ENCODE peak calls at places on chromosome 7, in seven cellular contexts. F is IMR-90, Q is lower lobe of right lung, V is OCI-LY7, N is Peyer's patch, W is cardiac muscle cell, A is astrocyte. B is an unnamed sample. For H3K4me1, the result is how much of the 10 kb centered on the place peaks cover.

GRCh38 chr7:2403014-2403717 is at the start of gene CHST12:
- DNase-seq in F (peak), Q (peak), V (peak), N (peak), W (peak), A (peak), B (peak)

GRCh38 chr7:71332226-71332625 is 200.3 kb downstream of the GALNT17 start:
- DNase-seq in F (no peak), Q (no peak), V (no peak), N (no peak), W (no peak), A (no peak), B (no peak)

GRCh38 chr7:158957921-158958471 is 101.6 kb downstream of the DYNC2I1 start:
- DNase-seq in F (no peak), Q (peak), V (no peak), N (peak), W (no peak), A (no peak), B (peak)

GRCh38 chr7:98671733-98672331 is 54.7 kb downstream of the NPTX2 start:
- DNase-seq in F (no peak), Q (no peak), V (no peak), N (no peak), W (no peak), A (no peak), B (no peak)

GRCh38 chr7:103915958-103916357 is 73.5 kb downstream of the RELN start:
- DNase-seq in F (peak), Q (no peak), V (no peak), N (no peak), W (no peak), A (peak), B (no peak)

GRCh38 chr7:158585721-158586498 is 1.7 kb downstream of the PTPRN2 start:
- DNase-seq in F (no peak), Q (no peak), V (no peak), N (no peak), W (no peak), A (no peak), B (peak)

GRCh38 chr7:80711521-80711920 is 73.1 kb downstream of the CD36 start:
- DNase-seq in F (peak), Q (no peak), V (no peak), N (no peak), W (peak), A (peak), B (no peak)

GRCh38 chr7:88431861-88432260 is 125.2 kb upstream of the STEAP4 start:
- DNase-seq in F (no peak), Q (no peak), V (no peak), N (no peak), W (no peak), A (no peak), B (no peak)

GRCh38 chr7:127512587-127512986 is 72.8 kb downstream of the GCC1 start:
- DNase-seq in F (no peak), Q (no peak), V (no peak), N (no peak), W (no peak), A (no peak), B (no peak)

GRCh38 chr7:92916751-92917369 is 80.5 kb upstream of the CDK6 start:
- DNase-seq in F (peak), Q (no peak), V (no peak), N (no peak), W (peak), A (peak), B (no peak)

GRCh38 chr7:15228891-15229290 is 326.3 kb upstream of the DGKB start:
- DNase-seq in F (no peak), Q (no peak), V (no peak), N (no peak), W (no peak), A (no peak), B (no peak)

GRCh38 chr7:5870311-5870710 is 10.3 kb upstream of the OCM start:
- DNase-seq in F (no peak), Q (no peak), V (no peak), N (no peak), W (no peak), A (no peak), B (no peak)

GRCh38 chr7:151506901-151507382 is 12.8 kb downstream of the RHEB start:
- DNase-seq in F (no peak), Q (no peak), V (no peak), N (no peak), W (no peak), A (no peak), B (no peak)
- TF ChIP-seq CTCF in F (no peak), Q (no peak), V (peak), N (no peak), W (no peak), A (peak), B (no peak)

GRCh38 chr7:94412762-94413322 is 18.1 kb downstream of the COL1A2 start:
- DNase-seq in F (no peak), Q (no peak), V (no peak), N (no peak), W (peak), A (no peak), B (no peak)

GRCh38 chr7:94405506-94405905 is 10.8 kb downstream of the COL1A2 start:
- DNase-seq in F (no peak), Q (no peak), V (no peak), N (no peak), W (peak), A (no peak), B (no peak)

GRCh38 chr7:94414481-94414880 is 19.8 kb downstream of the COL1A2 start:
- DNase-seq in F (peak), Q (no peak), V (no peak), N (no peak), W (no peak), A (peak), B (no peak)

GRCh38 chr7:94409561-94409960 is 14.9 kb downstream of the COL1A2 start:
- DNase-seq in F (no peak), Q (no peak), V (no peak), N (no peak), W (no peak), A (no peak), B (no peak)

DNA sequence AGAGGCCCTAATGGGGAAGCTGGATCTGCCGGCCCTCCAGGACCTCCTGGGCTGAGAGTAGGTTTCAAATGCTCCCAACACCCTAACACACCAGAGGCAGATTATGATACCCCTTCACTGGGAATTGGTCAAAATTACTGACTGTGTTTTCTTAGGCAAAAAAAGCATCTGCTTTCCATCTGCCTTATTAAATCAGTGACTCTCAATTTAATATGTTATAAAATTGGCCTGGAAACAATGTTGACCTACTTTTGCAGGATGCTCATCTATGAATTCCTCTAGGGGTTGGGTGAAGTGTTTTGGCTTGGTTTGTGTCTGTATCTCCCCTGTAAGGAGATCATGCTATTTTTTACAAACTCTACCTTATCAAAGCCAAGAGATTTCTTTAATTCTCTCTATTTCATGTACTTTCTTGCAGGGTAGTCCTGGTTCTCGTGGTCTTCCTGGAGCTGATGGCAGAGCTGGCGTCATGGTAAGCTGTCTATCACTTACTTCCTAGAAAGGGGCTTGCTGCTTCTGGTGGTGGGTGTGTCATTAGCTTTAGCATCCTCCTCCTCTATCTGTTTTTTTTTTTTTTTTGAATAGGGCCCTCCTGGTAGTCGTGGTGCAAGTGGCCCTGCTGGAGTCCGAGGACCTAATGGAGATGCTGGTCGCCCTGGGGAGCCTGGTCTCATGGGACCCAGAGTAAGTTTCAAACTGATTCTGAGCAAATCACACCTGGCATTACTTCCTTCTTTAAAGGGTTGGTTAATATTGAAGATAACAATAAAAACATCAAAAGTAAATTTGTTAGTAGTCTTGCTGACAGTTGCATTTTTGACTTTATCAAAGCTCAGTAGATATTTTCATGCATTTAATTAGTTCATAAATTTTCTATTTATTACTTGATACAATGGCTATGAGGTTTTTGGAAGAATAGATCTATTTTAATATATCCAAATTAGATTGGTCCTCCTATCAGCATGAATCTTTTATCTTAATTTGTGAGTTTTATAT is 16.1 kb downstream of the COL1A2 start:
- DNase-seq in F (no peak), Q (no peak), V (peak), N (no peak), W (no peak), A (no peak), B (no peak)
- H3K4me1 ChIP-seq in F (under half), Q (under half), V (under half), N (under half), W (under half), A (half or more), B (under half)

DNA sequence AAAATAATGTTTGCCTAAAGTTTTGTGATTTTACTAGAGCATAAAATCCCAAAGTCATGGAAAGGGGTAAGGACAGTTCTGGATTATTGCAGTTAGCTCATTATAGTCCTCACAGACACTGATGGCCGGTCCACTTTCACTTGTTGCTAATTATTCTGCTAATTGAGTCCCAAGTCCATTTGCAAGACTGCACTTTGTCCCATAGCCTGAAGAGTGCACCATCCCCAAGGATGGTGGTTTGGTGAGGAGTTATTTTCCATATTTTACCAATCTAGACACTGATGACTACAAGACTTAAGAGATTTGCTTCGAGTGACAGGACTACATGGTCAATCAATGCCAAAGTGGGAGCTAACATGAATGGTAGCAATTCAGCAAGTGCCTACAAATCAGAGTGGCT is 181.8 kb upstream of the CACNA2D1 start:
- DNase-seq in F (peak), Q (no peak), V (no peak), N (no peak), W (no peak), A (no peak), B (no peak)
- TF ChIP-seq CTCF in F (peak), Q (no peak), V (no peak), N (peak), W (no peak), A (no peak), B (no peak)

GRCh38 chr7:94913391-94913790 is 6.0 kb downstream of the PPP1R9A start:
- DNase-seq in F (no peak), Q (no peak), V (no peak), N (no peak), W (no peak), A (no peak), B (no peak)
- H3K4me1 ChIP-seq in F (under half), Q (under half), V (under half), N (under half), W (under half), A (under half), B (under half)

DNA sequence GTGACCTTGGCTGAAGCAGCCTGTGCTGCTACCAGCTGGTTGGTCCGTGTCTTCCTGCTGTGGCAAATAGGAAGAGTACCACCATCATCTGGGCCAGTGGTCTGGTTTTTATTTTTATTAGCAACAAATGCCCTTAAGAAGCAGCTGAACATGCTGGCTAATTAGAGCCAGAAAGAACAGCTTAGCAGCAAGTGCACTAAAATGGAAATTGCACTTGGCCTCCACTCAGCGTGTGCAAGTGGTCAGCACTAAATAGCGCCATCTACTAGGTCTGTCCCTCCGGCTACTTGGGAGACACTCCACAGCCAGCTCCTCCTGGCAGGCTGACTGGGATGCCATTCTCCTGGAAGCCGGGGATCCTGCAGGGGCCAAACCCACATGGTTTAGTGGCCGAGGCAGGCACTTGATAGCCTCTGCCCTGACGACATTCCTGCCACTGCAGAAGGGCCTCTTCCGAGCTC is 690.3 kb upstream of the FOXK1 start:
- DNase-seq in F (no peak), Q (no peak), V (no peak), N (no peak), W (no peak), A (no peak), B (no peak)
- TF ChIP-seq CTCF in F (no peak), Q (no peak), V (no peak), N (no peak), W (no peak), A (no peak), B (no peak)

GRCh38 chr7:30771859-30772429 is 727 bp downstream of the MINDY4 start:
- DNase-seq in F (no peak), Q (no peak), V (no peak), N (no peak), W (no peak), A (no peak), B (no peak)
- H3K4me1 ChIP-seq in F (under half), Q (under half), V (under half), N (under half), W (under half), A (under half), B (under half)

DNA sequence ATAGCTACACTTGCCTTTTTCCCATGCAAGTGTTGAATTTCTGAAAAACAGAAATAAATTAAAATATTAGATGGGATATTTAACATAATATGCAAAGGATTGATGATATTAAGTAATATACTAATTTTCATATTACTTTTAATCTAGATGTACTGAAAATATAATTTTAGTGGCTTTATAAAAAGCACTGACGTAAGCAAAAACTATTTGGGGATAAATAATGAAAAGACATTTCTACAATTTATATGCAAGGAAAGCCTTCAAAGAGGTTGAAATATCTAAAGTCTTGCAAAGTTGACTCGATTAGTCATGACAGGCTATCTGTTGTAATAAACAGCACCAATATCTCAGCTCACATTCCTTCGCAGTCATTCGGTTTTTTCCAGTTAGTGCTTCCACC is 94.9 kb upstream of the ABCB5 start:
- DNase-seq in F (no peak), Q (no peak), V (no peak), N (no peak), W (no peak), A (no peak), B (no peak)
- TF ChIP-seq CTCF in F (no peak), Q (no peak), V (no peak), N (no peak), W (no peak), A (no peak), B (no peak)

DNA sequence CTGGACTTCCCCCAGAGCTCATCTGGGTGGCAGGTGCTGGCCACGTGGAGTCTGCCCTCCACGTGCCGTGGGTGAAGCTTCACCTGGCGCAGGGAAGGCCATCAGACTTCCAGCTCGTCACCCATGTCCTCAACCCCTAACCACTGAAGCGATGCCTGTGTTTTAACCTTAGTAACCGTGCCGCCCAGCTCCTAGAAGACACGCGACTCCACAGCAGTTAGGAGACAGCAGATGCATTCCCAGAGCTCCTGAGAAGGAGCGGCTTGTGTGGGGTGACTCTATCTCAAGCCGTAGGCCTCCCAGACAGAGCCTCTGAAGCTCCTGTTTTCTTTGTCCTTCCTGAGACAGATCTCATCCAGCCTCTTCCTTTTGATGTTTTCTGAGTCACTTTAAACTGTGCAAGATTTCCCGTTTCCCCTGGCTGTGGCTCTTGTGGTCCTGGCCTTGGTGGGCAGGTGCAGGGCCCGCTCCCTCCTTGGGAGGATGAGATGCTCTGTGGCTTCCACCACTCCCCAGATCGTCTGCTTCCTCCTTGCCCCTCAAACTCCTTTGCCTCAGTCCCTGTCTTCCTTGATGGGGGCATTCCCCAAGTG is 41.4 kb upstream of the AP5Z1 start:
- DNase-seq in F (no peak), Q (no peak), V (no peak), N (no peak), W (no peak), A (no peak), B (no peak)
- H3K4me1 ChIP-seq in F (under half), Q (under half), V (under half), N (under half), W (under half), A (under half), B (half or more)

DNA sequence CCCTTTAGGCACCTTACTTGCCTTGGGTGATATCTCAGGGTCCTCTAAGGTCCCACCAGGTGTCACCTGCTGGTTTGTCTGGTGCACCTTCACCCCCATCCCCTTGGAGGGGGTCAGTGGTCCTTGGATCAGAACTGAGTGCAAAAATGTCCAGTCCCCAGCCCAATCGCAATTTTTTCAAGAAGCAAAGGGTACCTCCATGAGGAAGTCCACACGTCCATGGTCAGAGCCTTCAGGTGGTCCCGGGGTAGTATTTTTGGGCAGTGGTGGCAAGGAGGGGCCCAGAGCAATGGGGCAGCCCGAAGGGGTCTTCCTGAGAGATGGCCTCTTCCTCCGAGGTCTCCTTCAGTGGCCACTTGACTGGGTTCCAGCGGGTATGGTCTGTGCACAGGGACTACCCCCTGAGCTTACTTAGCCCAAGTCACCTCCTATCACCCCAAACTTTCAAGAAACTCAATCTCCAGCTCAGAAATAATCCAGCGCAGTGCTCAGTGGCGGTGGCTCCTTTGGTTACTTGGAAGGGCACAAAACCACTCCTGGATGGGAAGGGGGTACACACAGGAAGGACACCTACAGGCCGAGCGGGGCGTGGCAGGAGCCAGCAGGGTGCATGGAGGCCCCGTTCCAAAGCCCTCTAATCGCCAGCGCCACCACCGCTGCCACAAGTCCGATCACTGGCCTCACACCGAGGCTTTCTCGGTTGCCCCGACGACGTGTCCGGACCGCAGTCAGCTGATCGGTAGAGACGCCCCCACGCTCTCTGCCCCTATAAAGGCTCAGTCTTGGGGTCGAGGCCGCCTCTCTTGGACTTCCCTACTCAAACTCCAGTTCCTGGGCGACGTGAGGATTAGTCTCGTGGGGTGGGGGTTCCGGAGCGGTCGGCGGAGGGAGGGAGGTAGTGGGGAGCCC is 4.5 kb downstream of the SAP25 start:
- DNase-seq in F (no peak), Q (peak), V (peak), N (peak), W (peak), A (no peak), B (peak)
- TF ChIP-seq CTCF in F (peak), Q (peak), V (peak), N (peak), W (peak), A (peak), B (peak)

B was measured in left lung.